ENCODE peak calls at places on chromosomes 3 and 15, in ten cellular contexts. N is tibial nerve; J is K562; G is body of pancreas; R is upper lobe of right lung; L is MM.1S; B is endothelial cell of umbilical vein; S is CD8-positive, alpha-beta T cell; I is pancreas; T is colonic mucosa. C is an unnamed sample. For H3K4me1, the result is how much of the 10 kb centered on the place peaks cover.

GRCh38 chr15:80674245-80674614 is 20.9 kb upstream of the ABHD17C start:
- DNase-seq in N (no peak), J (no peak), G (no peak), R (no peak), L (peak), B (no peak), S (no peak), I (no peak), T (no peak), C (peak)

GRCh38 chr3:65569129-65569528 is 469.6 kb downstream of the MAGI1 start:
- DNase-seq in N (no peak), J (no peak), G (no peak), R (no peak), L (no peak), B (no peak), S (no peak), I (no peak), T (no peak), C (no peak)

GRCh38 chr3:132038198-132038825 is 3.5 kb upstream of the CPNE4 start:
- DNase-seq in N (no peak), J (peak), G (no peak), R (no peak), L (peak), B (peak), S (no peak), I (no peak), T (no peak), C (peak)

GRCh38 chr3:100277255-100277800 is 16.5 kb downstream of the TBC1D23 start:
- DNase-seq in N (no peak), J (no peak), G (no peak), R (no peak), L (no peak), B (no peak), S (no peak), I (no peak), T (no peak), C (no peak)

GRCh38 chr3:17581421-17582080 is 160.9 kb downstream of the TBC1D5 start:
- DNase-seq in N (no peak), J (no peak), G (no peak), R (no peak), L (no peak), B (no peak), S (no peak), I (no peak), T (no peak), C (peak)

GRCh38 chr15:89015412-89016097 is 72.7 kb upstream of the ABHD2 start:
- DNase-seq in N (no peak), J (no peak), G (no peak), R (no peak), L (no peak), B (no peak), S (no peak), I (no peak), T (no peak), C (no peak)

GRCh38 chr3:107241217-107241616 is 136.0 kb upstream of the CCDC54 start:
- DNase-seq in N (no peak), J (peak), G (peak), R (peak), L (peak), B (no peak), S (no peak), I (no peak), T (peak), C (peak)

GRCh38 chr3:44058022-44058867 is 183.4 kb upstream of the TOPAZ1 start:
- DNase-seq in N (no peak), J (no peak), G (no peak), R (no peak), L (peak), B (no peak), S (no peak), I (no peak), T (no peak), C (peak)

GRCh38 chr3:72271923-72272322 is 487.0 kb upstream of the PROK2 start:
- DNase-seq in N (no peak), J (peak), G (no peak), R (no peak), L (no peak), B (no peak), S (no peak), I (no peak), T (no peak), C (no peak)

GRCh38 chr15:39465843-39466242 is 115.0 kb upstream of the THBS1 start:
- DNase-seq in N (no peak), J (no peak), G (no peak), R (no peak), L (no peak), B (no peak), S (no peak), I (no peak), T (no peak), C (no peak)

GRCh38 chr3:23821858-23822257 is 16.1 kb downstream of the UBE2E1 start:
- DNase-seq in N (no peak), J (no peak), G (no peak), R (no peak), L (no peak), B (no peak), S (no peak), I (no peak), T (no peak), C (no peak)
- H3K4me1 ChIP-seq in N (half or more), J (under half), G (under half), R (under half), L (under half), B (under half), S (under half), I (under half), T (under half), C (under half)

DNA sequence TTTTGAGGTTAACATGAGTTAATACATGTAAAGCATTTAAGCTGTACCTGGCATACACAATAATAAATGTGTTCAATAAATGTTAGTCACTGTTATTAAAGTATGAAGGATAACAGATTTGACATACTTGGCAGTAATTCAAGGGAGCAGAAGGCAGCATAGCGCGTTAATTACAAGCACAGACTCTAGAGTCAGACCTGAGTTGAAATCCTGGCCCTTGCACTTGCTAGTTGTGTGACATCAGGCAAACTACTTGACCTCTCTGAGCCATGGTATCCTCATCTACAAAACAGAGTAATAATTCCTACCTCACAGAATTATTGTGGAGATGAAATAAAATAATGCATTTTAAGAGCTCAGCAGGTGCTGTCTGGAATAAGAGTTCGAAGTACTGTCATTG is 5.4 kb downstream of the IFT122 start:
- DNase-seq in N (no peak), J (no peak), G (peak), R (no peak), L (no peak), B (peak), S (no peak), I (no peak), T (no peak), C (no peak)
- H3K4me1 ChIP-seq in N (half or more), J (half or more), G (half or more), R (under half), L (under half), B (half or more), S (under half), I (half or more), T (under half), C (under half)

GRCh38 chr15:98658831-98659699 is 10.7 kb downstream of the IGF1R start:
- DNase-seq in N (peak), J (peak), G (peak), R (no peak), L (peak), B (peak), S (no peak), I (no peak), T (peak), C (peak)
- H3K4me1 ChIP-seq in N (half or more), J (under half), G (under half), R (under half), L (under half), B (under half), S (under half), I (under half), T (under half), C (under half)

GRCh38 chr3:30623375-30623774 is 17.0 kb downstream of the TGFBR2 start:
- DNase-seq in N (no peak), J (no peak), G (no peak), R (no peak), L (no peak), B (no peak), S (no peak), I (no peak), T (no peak), C (no peak)
- H3K4me1 ChIP-seq in N (half or more), J (under half), G (under half), R (half or more), L (under half), B (half or more), S (half or more), I (under half), T (under half), C (half or more)

DNA sequence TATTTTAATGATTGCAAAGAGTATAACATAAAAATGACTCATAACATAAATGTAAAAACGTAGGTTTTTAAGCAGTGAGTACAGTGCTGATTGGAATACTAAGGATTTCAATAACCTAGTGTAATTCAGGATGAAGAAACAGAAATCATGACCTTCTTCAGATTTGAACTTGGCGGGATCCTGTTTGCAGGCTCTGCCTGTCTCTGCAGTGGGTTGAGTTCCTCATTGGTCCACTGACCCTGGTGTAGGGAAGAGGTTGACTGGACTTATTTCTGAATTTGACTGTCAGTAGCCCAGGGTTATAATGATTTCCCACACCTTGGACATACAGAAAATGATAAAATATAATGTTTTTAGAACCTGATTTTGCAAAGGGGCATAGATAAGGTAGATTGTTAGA is 171.7 kb downstream of the FNDC3B start:
- DNase-seq in N (no peak), J (no peak), G (no peak), R (no peak), L (no peak), B (no peak), S (no peak), I (no peak), T (no peak), C (no peak)
- H3K4me1 ChIP-seq in N (under half), J (under half), G (under half), R (under half), L (under half), B (under half), S (under half), I (under half), T (under half), C (under half)

GRCh38 chr3:136835079-136835816 is 16.3 kb downstream of the SLC35G2 start:
- DNase-seq in N (no peak), J (no peak), G (no peak), R (no peak), L (no peak), B (no peak), S (no peak), I (no peak), T (no peak), C (no peak)
- H3K4me1 ChIP-seq in N (under half), J (under half), G (under half), R (under half), L (under half), B (half or more), S (under half), I (under half), T (under half), C (under half)

GRCh38 chr15:31357148-31357547 is 30.5 kb downstream of the KLF13 start:
- DNase-seq in N (no peak), J (no peak), G (no peak), R (peak), L (peak), B (no peak), S (no peak), I (no peak), T (no peak), C (no peak)
- H3K4me1 ChIP-seq in N (half or more), J (under half), G (half or more), R (half or more), L (half or more), B (under half), S (half or more), I (under half), T (half or more), C (under half)

GRCh38 chr3:152385761-152386160 is 117.0 kb downstream of the MBNL1 start:
- DNase-seq in N (no peak), J (no peak), G (no peak), R (no peak), L (no peak), B (no peak), S (no peak), I (no peak), T (no peak), C (peak)
- H3K4me1 ChIP-seq in N (half or more), J (under half), G (half or more), R (half or more), L (under half), B (under half), S (half or more), I (under half), T (under half), C (under half)

GRCh38 chr15:90703455-90703854 is 13.7 kb upstream of the BLM start:
- DNase-seq in N (no peak), J (no peak), G (no peak), R (no peak), L (no peak), B (no peak), S (no peak), I (no peak), T (no peak), C (no peak)
- H3K4me1 ChIP-seq in N (under half), J (under half), G (under half), R (under half), L (under half), B (under half), S (under half), I (under half), T (under half), C (under half)

DNA sequence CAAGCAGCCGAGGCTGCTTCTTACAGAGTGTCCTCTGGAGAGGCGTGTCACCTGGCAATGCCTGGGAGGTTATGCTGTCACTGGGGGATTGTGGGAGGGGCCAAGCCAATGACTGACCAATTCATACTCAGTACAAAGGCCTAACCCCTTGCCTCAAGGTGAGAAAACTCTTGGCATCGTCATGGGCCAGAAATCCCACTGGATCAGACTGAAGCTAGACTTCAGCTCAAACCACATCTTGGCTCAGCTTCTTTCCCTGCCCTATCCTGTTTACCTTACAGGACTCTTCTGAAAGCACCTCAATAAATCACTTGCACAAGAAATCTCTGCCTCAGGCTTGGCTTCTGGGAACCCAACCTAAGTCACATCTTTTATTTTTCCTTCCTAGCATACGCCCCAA is 9.5 kb downstream of the ANAPC13 start:
- DNase-seq in N (no peak), J (no peak), G (no peak), R (no peak), L (no peak), B (no peak), S (no peak), I (no peak), T (no peak), C (peak)
- H3K4me1 ChIP-seq in N (under half), J (under half), G (under half), R (under half), L (under half), B (under half), S (under half), I (under half), T (under half), C (half or more)

C was measured in mammary epithelial cell.